ENCODE peak calls at places on chromosomes 11 and 22, in ten cellular contexts. W is memory B cell; Q is stimulated activated CD4-positive, alpha-beta T cell treated with anti-CD3 and anti-CD28 coated beads, Interleukin-4, amount 100 ng/mL, for 48 hours; G is activated T-cell treated with anti-CD3 and anti-CD28 coated beads, Interleukin-2, amount 50 U/mL, for 24 hours; L is C1 segment of cervical spinal cord; N is ureter; R is upper lobe of right lung; O is HT1080; A is A172; Y is NB4. I is an unnamed sample.

GRCh38 chr22:26393929-26394328 is 35.1 kb upstream of the ASPHD2 start:
- DNase-seq in Q (no peak), L (no peak), A (no peak), O (no peak), N (no peak), R (no peak), W (no peak), Y (no peak), G (no peak), I (no peak)

GRCh38 chr11:43868852-43869567 is 11.6 kb upstream of the ALKBH3 start:
- DNase-seq in G (peak), W (no peak), Y (peak), L (no peak), O (peak), N (no peak), R (no peak), Q (no peak), A (peak), I (peak)

GRCh38 chr22:46061431-46062231 is 84.7 kb upstream of the WNT7B start:
- DNase-seq in N (peak), G (no peak), R (peak), A (no peak), L (no peak), Y (no peak), O (no peak), W (no peak), Q (no peak), I (peak)

GRCh38 chr11:65150513-65151271 is 16.4 kb upstream of the SYVN1 start:
- DNase-seq in O (peak), A (peak), Q (peak), W (no peak), R (peak), L (peak), N (peak), G (no peak), Y (peak), I (peak)

GRCh38 chr11:86416494-86416893 is 41.8 kb downstream of the CCDC81 start:
- DNase-seq in Q (no peak), R (no peak), W (no peak), A (no peak), O (no peak), Y (no peak), G (no peak), N (no peak), L (no peak), I (no peak)

GRCh38 chr11:57763568-57763967 is 2.0 kb downstream of the CTNND1 start:
- DNase-seq in Q (no peak), N (no peak), Y (no peak), L (no peak), G (no peak), O (peak), A (peak), R (no peak), W (no peak), I (peak)

GRCh38 chr11:123374622-123374968 is 55.5 kb upstream of the GRAMD1B start:
- DNase-seq in G (no peak), L (no peak), Q (no peak), Y (no peak), O (no peak), N (no peak), W (no peak), R (no peak), A (no peak), I (no peak)

GRCh38 chr11:85619497-85619896 is 7.6 kb downstream of the DLG2 start:
- DNase-seq in W (no peak), A (no peak), Y (no peak), R (peak), G (no peak), N (no peak), Q (no peak), L (no peak), O (peak), I (no peak)

GRCh38 chr11:85756401-85757200 is 54.3 kb downstream of the SYTL2 start:
- DNase-seq in L (no peak), A (peak), O (peak), G (no peak), Y (no peak), Q (no peak), W (no peak), R (no peak), N (no peak), I (no peak)

GRCh38 chr22:39351689-39352214 is 2.0 kb downstream of the SYNGR1 start:
- DNase-seq in R (no peak), A (no peak), N (no peak), O (peak), Y (peak), G (no peak), L (no peak), W (peak), Q (no peak), I (no peak)

GRCh38 chr11:110715541-110715940 is 3.3 kb upstream of the ARHGAP20 start:
- DNase-seq in O (no peak), W (no peak), G (no peak), A (peak), N (no peak), L (no peak), Q (no peak), R (no peak), Y (no peak), I (no peak)